ENCODE peak calls at places on chromosomes 7 and 10, in six cellular contexts. N is central memory CD4-positive, alpha-beta T cell; W is SJSA1; X is upper lobe of left lung; G is NCI-H1048; L is DMS153. M is an unnamed sample.
A peak's percentile ranks its signal among the peaks of the same experiment; 100 is the strongest.

GRCh38 chr10:14190702-14191101 is 140.0 kb downstream of the FRMD4A start:
- DNase-seq in G (no peak), W (no peak), X (no peak), L (no peak), N (no peak), M (no peak)

GRCh38 chr10:48740023-48740707 is 55.5 kb downstream of the WDFY4 start:
- DNase-seq in L (peak; percentile 10), X (no peak), N (no peak), W (no peak), G (no peak), M (no peak)

GRCh38 chr7:157412021-157412443 is 75.2 kb downstream of the DNAJB6 start:
- DNase-seq in N (no peak), L (no peak), W (peak; percentile 65), G (no peak), X (no peak), M (no peak)

GRCh38 chr7:1697499-1698125 is 27.5 kb downstream of the ELFN1 start:
- DNase-seq in W (no peak), X (peak; percentile 64), G (no peak), L (no peak), N (no peak), M (peak; percentile 34)

GRCh38 chr7:36216063-36216684 is 63.1 kb downstream of the EEPD1 start:
- DNase-seq in X (no peak), L (no peak), N (no peak), W (no peak), G (no peak), M (peak; percentile 16)

GRCh38 chr10:96249264-96249663 is 22.1 kb downstream of the BLNK start:
- DNase-seq in L (no peak), N (no peak), W (no peak), G (no peak), X (no peak), M (no peak)

GRCh38 chr10:102837230-102837721 is at the start of gene CYP17A1:
- DNase-seq in G (no peak), W (no peak), X (no peak), L (no peak), N (no peak), M (no peak)

GRCh38 chr10:36195364-36195763 is 553.3 kb upstream of the FZD8 start:
- DNase-seq in X (no peak), G (no peak), N (no peak), W (no peak), L (no peak), M (no peak)

GRCh38 chr10:1570652-1571051 is 166.7 kb downstream of the ADARB2 start:
- DNase-seq in G (no peak), L (no peak), X (no peak), W (no peak), N (no peak), M (peak; percentile 50)

GRCh38 chr7:128073671-128074070 is 42.4 kb upstream of the LRRC4 start:
- DNase-seq in W (no peak), G (no peak), L (no peak), X (no peak), N (no peak), M (no peak)

GRCh38 chr7:15867441-15867840 is 181.0 kb upstream of the MEOX2 start:
- DNase-seq in X (no peak), G (no peak), W (no peak), L (no peak), N (no peak), M (no peak)

M was measured in suprapubic skin.